ENCODE peak calls at places on chromosome 7, in six cellular contexts. D is brain microvascular endothelial cell, H is AG10803, X is astrocyte of the cerebellum, K is AG04450, I is tibial nerve. R is an unnamed sample.
A peak's percentile ranks its signal among the peaks of the same experiment; 100 is the strongest.

GRCh38 chr7:19139706-19140327 is 5.4 kb downstream of the FERD3L start:
- DNase-seq in D (no peak), H (peak; percentile 3), X (no peak), K (no peak), I (no peak), R (no peak)

GRCh38 chr7:84546403-84546802 is 351.8 kb upstream of the SEMA3A start:
- DNase-seq in D (no peak), H (no peak), X (no peak), K (no peak), I (no peak), R (no peak)

GRCh38 chr7:24717247-24717622 is 40.0 kb downstream of the GSDME start:
- DNase-seq in D (no peak), H (no peak), X (no peak), K (no peak), I (no peak), R (no peak)

GRCh38 chr7:115477193-115477651 is 553.3 kb downstream of the TFEC start:
- DNase-seq in D (no peak), H (peak; percentile 24), X (no peak), K (peak; percentile 6), I (no peak), R (no peak)

GRCh38 chr7:108253275-108254044 is 123.3 kb upstream of the LAMB4 start:
- DNase-seq in D (peak; percentile 54), H (peak; percentile 44), X (peak; percentile 70), K (no peak), I (no peak), R (no peak)

GRCh38 chr7:46969303-46970130 is 612.4 kb downstream of the TNS3 start:
- DNase-seq in D (no peak), H (peak; percentile 93), X (peak; percentile 65), K (no peak), I (no peak), R (no peak)

GRCh38 chr7:1940402-1940786 is 270.3 kb downstream of the ELFN1 start:
- DNase-seq in D (peak; percentile 64), H (peak; percentile 30), X (no peak), K (no peak), I (no peak), R (no peak)

GRCh38 chr7:146700015-146700560 is 583.5 kb downstream of the CNTNAP2 start:
- DNase-seq in D (no peak), H (no peak), X (no peak), K (no peak), I (no peak), R (no peak)

GRCh38 chr7:157409149-157409752 is 72.4 kb downstream of the DNAJB6 start:
- DNase-seq in D (no peak), H (no peak), X (no peak), K (no peak), I (no peak), R (no peak)

GRCh38 chr7:152459724-152460251 is 24.0 kb upstream of the KMT2C start:
- DNase-seq in D (no peak), H (no peak), X (no peak), K (no peak), I (no peak), R (peak; percentile 19)

GRCh38 chr7:117825132-117825531 is 48.1 kb downstream of the CTTNBP2 start:
- DNase-seq in D (peak; percentile 78), H (peak; percentile 29), X (no peak), K (peak; percentile 38), I (no peak), R (no peak)

GRCh38 chr7:124276005-124276606 is 243.2 kb upstream of the TMEM229A start:
- DNase-seq in D (peak; percentile 10), H (no peak), X (no peak), K (no peak), I (no peak), R (peak; percentile 1)

GRCh38 chr7:145862212-145862611 is 254.4 kb upstream of the CNTNAP2 start:
- DNase-seq in D (no peak), H (no peak), X (no peak), K (no peak), I (no peak), R (no peak)

GRCh38 chr7:130350945-130351663 is 6.5 kb downstream of the CPA5 start:
- DNase-seq in D (no peak), H (no peak), X (no peak), K (no peak), I (no peak), R (no peak)

GRCh38 chr7:115297651-115298050 is 375.8 kb downstream of the MDFIC start:
- DNase-seq in D (peak; percentile 98), H (peak; percentile 82), X (peak; percentile 18), K (no peak), I (no peak), R (peak; percentile 57)

GRCh38 chr7:101856488-101857357 is 39.3 kb downstream of the CUX1 start:
- DNase-seq in D (peak; percentile 58), H (peak; percentile 83), X (no peak), K (peak; percentile 37), I (peak; percentile 51), R (peak; percentile 51)

GRCh38 chr7:96076350-96076707 is 245.6 kb downstream of the SLC25A13 start:
- DNase-seq in D (no peak), H (no peak), X (no peak), K (no peak), I (no peak), R (no peak)
- H3K4me3 ChIP-seq in D (peak overlapping the region; percentile 61), H (peak overlapping the region; percentile 63), X (peak overlapping the region; percentile 58), K (peak overlapping the region; percentile 64), I (peak overlapping the region; percentile 30), R (peak overlapping the region; percentile 32)

DNA sequence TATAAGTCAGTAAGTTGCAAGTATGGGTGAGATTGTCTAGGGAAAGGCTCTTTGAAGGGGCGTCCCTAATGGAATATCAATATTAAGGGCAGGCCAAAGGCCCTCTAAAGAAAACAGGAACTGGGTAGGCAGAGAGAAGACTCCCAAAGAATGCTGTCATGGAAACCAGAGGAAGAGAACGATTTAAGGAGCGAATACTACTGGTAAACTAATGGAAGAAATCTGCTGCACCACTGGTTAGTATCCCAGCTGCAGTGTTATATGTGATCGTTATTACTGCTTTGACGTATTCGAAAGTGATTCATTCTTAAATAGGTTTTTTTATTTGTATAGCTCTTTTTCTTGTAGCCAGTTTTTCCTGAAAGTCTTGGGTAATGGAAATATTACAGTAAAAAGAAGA is 1.3 kb downstream of the CASP2 start:
- DNase-seq in D (no peak), H (peak; percentile 4), X (no peak), K (no peak), I (no peak), R (no peak)
- H3K4me3 ChIP-seq in D (peak overlapping the region; percentile 87), H (peak overlapping the region; percentile 88), X (peak overlapping the region; percentile 92), K (peak overlapping the region; percentile 79), I (peak overlapping the region; percentile 58), R (peak overlapping the region; percentile 93)

DNA sequence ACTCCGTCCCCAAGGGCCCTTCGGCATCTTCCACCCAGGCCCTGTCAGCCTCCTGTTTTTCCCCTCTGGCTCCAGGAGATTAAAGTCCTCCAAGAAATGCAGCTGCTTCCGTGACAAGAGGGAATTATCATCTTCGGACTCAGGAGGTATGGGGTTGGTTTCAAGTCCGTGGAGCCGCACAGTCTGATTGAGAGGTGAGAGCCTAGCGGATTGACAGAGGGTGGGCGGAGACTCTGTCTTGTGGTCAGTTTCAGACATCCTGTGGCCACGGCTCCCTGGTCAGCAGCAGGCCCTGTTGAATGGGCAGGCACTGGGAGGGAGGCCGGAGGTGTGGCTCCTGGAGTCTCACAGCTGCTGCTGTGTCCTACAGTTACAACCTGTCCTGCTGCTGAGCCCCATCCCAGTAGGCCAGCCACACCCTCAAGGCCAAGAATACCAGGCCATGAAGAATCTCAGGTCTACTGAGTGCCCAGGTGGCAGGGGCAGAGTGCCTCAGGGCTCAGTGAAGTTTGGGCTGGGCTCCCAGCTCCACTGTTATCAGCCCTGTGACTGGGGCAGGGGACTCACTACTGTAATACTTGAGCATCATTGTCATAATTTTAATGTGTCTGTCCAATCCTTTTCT is 49.3 kb upstream of the ZNF716 start:
- DNase-seq in D (no peak), H (no peak), X (no peak), K (no peak), I (no peak), R (no peak)
- H3K4me3 ChIP-seq in D (no peak overlapping the region), H (no peak overlapping the region), X (no peak overlapping the region), K (no peak overlapping the region), I (no peak overlapping the region), R (no peak overlapping the region)

DNA sequence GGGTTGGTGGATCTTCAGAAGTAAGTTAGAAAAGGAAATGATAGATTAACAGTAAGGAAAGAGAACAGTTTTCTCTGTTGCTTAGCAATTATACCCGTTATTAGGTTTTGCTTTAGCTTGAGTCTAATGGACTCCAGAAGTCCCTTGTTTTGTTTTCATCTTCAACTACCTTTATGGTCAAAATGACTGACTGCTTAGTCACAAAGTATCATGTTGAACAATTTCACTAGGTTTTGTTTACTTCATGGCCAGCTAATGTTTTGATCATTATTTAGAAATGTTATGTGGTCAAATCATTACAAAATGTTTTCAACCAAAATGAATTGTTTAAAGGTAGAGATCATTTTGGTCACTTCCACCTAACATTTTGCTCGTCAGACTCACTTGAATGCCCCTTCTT is 1.9 kb downstream of the UBN2 start:
- DNase-seq in D (no peak), H (peak; percentile 53), X (no peak), K (peak; percentile 23), I (no peak), R (no peak)
- H3K4me3 ChIP-seq in D (no peak overlapping the region), H (peak overlapping the region; percentile 95), X (peak overlapping the region; percentile 90), K (peak overlapping the region; percentile 96), I (no peak overlapping the region), R (peak overlapping the region; percentile 86)

DNA sequence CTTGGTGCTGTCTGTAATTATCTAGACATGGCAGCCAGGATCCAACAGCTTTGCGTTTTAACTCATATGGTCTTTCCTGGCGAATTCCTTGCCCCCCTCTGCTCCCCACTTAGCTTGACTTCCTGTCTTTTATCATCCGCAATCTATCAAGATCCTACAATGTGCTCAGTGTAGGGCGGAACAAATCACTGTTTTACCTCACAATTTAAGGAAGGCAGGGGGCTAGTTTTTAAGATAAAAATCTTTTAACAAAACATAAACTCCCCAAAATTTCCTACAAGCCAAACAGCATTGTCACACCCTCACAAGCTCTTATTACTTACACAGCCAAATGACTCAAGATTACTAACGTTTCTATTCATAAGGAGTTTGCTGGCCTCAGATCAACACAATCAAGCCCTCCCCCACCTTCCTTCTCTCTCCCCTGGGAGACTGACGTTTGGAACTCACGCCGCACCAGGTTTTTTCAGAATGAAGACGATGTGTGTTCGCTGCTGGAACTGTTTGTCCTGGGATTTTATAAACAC is 1.3 kb upstream of the CDK14 start:
- DNase-seq in D (peak; percentile 90), H (peak; percentile 75), X (peak; percentile 81), K (no peak), I (peak; percentile 28), R (peak; percentile 27)
- H3K4me3 ChIP-seq in D (peak overlapping the region; percentile 64), H (peak overlapping the region; percentile 69), X (peak overlapping the region; percentile 98), K (peak overlapping the region; percentile 79), I (peak overlapping the region; percentile 88), R (peak overlapping the region; percentile 93)